ENCODE peak calls at places on chromosomes 7 and 10, in six cellular contexts. T, S, Z, D, I and Q are unnamed samples.

GRCh38 chr7:155935726-155936125 is 123.5 kb upstream of the SHH start:
- DNase-seq in T (no peak), S (no peak), Z (no peak), D (no peak), I (no peak), Q (no peak)

GRCh38 chr7:50226139-50226538 is 78.4 kb upstream of the IKZF1 start:
- DNase-seq in T (no peak), S (no peak), Z (no peak), D (no peak), I (no peak), Q (no peak)

GRCh38 chr10:93600861-93601773 is at the start of gene RBP4:
- DNase-seq in T (peak; percentile 83), S (peak; percentile 55), Z (no peak), D (no peak), I (peak; percentile 64), Q (no peak)

GRCh38 chr7:17991866-17992648 is 35.6 kb downstream of the PRPS1L1 start:
- DNase-seq in T (no peak), S (peak; percentile 36), Z (peak; percentile 76), D (no peak), I (no peak), Q (no peak)

GRCh38 chr7:138875794-138876193 is 77.8 kb upstream of the ATP6V0A4 start:
- DNase-seq in T (no peak), S (no peak), Z (no peak), D (no peak), I (peak; percentile 99), Q (peak; percentile 96)

GRCh38 chr7:141351175-141351574 is 200.0 kb upstream of the AGK start:
- DNase-seq in T (no peak), S (no peak), Z (no peak), D (no peak), I (no peak), Q (no peak)

GRCh38 chr7:98303906-98304305 is 22.4 kb downstream of the BRI3 start:
- DNase-seq in T (no peak), S (no peak), Z (no peak), D (no peak), I (no peak), Q (no peak)

GRCh38 chr10:44466236-44466635 is 81.3 kb upstream of the CXCL12 start:
- DNase-seq in T (no peak), S (no peak), Z (no peak), D (no peak), I (peak; percentile 86), Q (no peak)

GRCh38 chr7:8149222-8149621 is 112.7 kb downstream of the ICA1 start:
- DNase-seq in T (no peak), S (no peak), Z (no peak), D (no peak), I (no peak), Q (no peak)

GRCh38 chr10:68082815-68083395 is 7.8 kb upstream of the HERC4 start:
- DNase-seq in T (no peak), S (no peak), Z (no peak), D (no peak), I (peak; percentile 41), Q (no peak)

GRCh38 chr10:113626809-113627370 is 37.0 kb downstream of the NRAP start:
- DNase-seq in T (no peak), S (no peak), Z (no peak), D (no peak), I (peak; percentile 33), Q (no peak)

GRCh38 chr10:98224509-98224908 is 43.5 kb downstream of the LOXL4 start:
- DNase-seq in T (no peak), S (no peak), Z (no peak), D (no peak), I (peak; percentile 26), Q (no peak)

GRCh38 chr10:104259999-104260774 is 5.5 kb downstream of the GSTO1 start:
- DNase-seq in T (peak; percentile 33), S (no peak), Z (peak; percentile 34), D (no peak), I (peak; percentile 22), Q (no peak)

GRCh38 chr10:79608505-79609375 is 2.0 kb upstream of the SFTPA1 start:
- DNase-seq in T (peak; percentile 26), S (peak; percentile 63), Z (peak; percentile 78), D (peak; percentile 3), I (peak; percentile 3), Q (no peak)

GRCh38 chr7:22591271-22591670 is 91.3 kb upstream of the STEAP1B start:
- DNase-seq in T (no peak), S (no peak), Z (no peak), D (no peak), I (no peak), Q (peak; percentile 32)

GRCh38 chr7:157493776-157494175 is 157.0 kb downstream of the DNAJB6 start:
- DNase-seq in T (no peak), S (no peak), Z (no peak), D (no peak), I (no peak), Q (no peak)

GRCh38 chr10:35420044-35420443 is 83.7 kb downstream of the CCNY start:
- DNase-seq in T (no peak), S (no peak), Z (no peak), D (no peak), I (peak; percentile 46), Q (peak; percentile 35)
- H3K4me3 ChIP-seq in T (no peak overlapping the region), S (no peak overlapping the region), Z (no peak overlapping the region), D (no peak overlapping the region), I (no peak overlapping the region), Q (no peak overlapping the region)

DNA sequence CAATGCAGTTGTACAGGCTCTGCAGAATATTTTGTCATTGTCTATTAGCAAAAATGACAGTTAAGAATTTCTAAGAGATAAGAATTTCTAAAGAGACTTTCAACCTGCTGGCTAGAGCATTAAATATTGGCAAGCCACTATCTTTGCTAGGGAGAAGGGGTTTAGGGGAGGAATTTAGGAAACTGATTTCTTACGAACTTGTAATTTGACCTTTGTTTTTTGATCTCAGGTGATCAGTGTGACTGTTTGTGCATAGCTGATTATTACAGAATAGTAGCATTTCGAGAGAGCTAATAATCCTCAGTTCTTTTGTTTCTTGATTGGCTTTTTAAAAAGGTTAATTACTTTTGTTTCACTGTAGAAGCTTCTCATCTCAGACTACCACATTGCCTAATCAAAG is 68.1 kb downstream of the ST7 start:
- DNase-seq in T (no peak), S (no peak), Z (no peak), D (no peak), I (no peak), Q (no peak)
- H3K4me1 ChIP-seq in T (peaks cover 9% of the 10 kb centered on the region), S (peaks cover 23% of the 10 kb centered on the region), Z (no peaks in the 10 kb centered on the region), D (peaks cover 17% of the 10 kb centered on the region), I (peaks cover 8% of the 10 kb centered on the region), Q (peaks cover 35% of the 10 kb centered on the region)

DNA sequence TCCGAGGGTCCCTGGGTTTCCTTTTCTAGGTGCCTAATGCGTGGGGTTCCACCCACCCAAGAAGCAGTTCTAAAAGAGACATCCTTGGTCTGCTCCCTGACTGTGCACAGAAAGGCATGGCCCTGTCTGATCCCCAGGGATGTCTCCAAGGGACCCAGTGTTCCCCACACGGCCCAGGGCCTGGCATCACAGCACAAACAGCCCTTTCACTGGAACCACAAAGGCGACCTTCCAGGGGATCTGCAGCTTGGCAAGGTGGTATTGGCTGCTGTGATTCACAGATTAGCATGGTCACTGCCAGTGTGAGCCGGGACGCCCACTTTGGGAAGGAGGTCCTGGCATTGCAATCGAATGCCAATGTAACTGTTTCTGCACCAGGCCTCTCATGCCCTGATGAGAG is 6.4 kb downstream of the KCNMA1 start:
- DNase-seq in T (no peak), S (no peak), Z (no peak), D (no peak), I (no peak), Q (no peak)
- H3K4me2 ChIP-seq in T (no peak overlapping the region), S (no peak overlapping the region), Z (no peak overlapping the region), D (no peak overlapping the region), I (no peak overlapping the region), Q (no peak overlapping the region)

GRCh38 chr10:69800665-69801064 is 1.0 kb upstream of the COL13A1 start:
- DNase-seq in T (no peak), S (no peak), Z (no peak), D (no peak), I (no peak), Q (no peak)

GRCh38 chr10:69801434-69802315 is at the start of gene COL13A1:
- DNase-seq in T (peak; percentile 64), S (peak; percentile 93), Z (no peak), D (peak; percentile 74), I (peak; percentile 79), Q (peak; percentile 76)

GRCh38 chr10:69803809-69804208 is 2.1 kb downstream of the COL13A1 start:
- DNase-seq in T (no peak), S (no peak), Z (no peak), D (no peak), I (no peak), Q (no peak)

GRCh38 chr10:69801094-69801433 is 642 bp upstream of the COL13A1 start:
- DNase-seq in T (peak; percentile 80), S (peak; percentile 76), Z (peak; percentile 77), D (peak; percentile 33), I (peak; percentile 54), Q (peak; percentile 61)

GRCh38 chr10:69802424-69803161 is 887 bp downstream of the COL13A1 start:
- DNase-seq in T (peak; percentile 59), S (peak; percentile 82), Z (no peak), D (peak; percentile 57), I (peak; percentile 69), Q (peak; percentile 53)
- H3K4me3 ChIP-seq in T (peak overlapping the region; percentile 72), S (peak overlapping the region; percentile 84), Z (no peak overlapping the region), D (peak overlapping the region; percentile 85), I (peak overlapping the region; percentile 89), Q (peak overlapping the region; percentile 60)

GRCh38 chr7:55556031-55556430 is 16.3 kb downstream of the VOPP1 start:
- DNase-seq in T (no peak), S (no peak), Z (no peak), D (no peak), I (no peak), Q (no peak)

GRCh38 chr7:55555160-55555559 is 17.1 kb downstream of the VOPP1 start:
- DNase-seq in T (no peak), S (no peak), Z (no peak), D (no peak), I (no peak), Q (no peak)

GRCh38 chr7:55558962-55559920 is 13.1 kb downstream of the VOPP1 start:
- DNase-seq in T (no peak), S (no peak), Z (no peak), D (no peak), I (no peak), Q (no peak)

GRCh38 chr7:55556492-55556891 is 15.8 kb downstream of the VOPP1 start:
- DNase-seq in T (no peak), S (no peak), Z (no peak), D (no peak), I (no peak), Q (no peak)

GRCh38 chr7:55557666-55558188 is 14.6 kb downstream of the VOPP1 start:
- DNase-seq in T (no peak), S (no peak), Z (no peak), D (no peak), I (peak; percentile 24), Q (no peak)
- H3K4me1 ChIP-seq in T (no peaks in the 10 kb centered on the region), S (peaks cover 19% of the 10 kb centered on the region), Z (peaks cover 21% of the 10 kb centered on the region), D (peaks cover 20% of the 10 kb centered on the region), I (peaks cover 2% of the 10 kb centered on the region), Q (no peaks in the 10 kb centered on the region)

DNA sequence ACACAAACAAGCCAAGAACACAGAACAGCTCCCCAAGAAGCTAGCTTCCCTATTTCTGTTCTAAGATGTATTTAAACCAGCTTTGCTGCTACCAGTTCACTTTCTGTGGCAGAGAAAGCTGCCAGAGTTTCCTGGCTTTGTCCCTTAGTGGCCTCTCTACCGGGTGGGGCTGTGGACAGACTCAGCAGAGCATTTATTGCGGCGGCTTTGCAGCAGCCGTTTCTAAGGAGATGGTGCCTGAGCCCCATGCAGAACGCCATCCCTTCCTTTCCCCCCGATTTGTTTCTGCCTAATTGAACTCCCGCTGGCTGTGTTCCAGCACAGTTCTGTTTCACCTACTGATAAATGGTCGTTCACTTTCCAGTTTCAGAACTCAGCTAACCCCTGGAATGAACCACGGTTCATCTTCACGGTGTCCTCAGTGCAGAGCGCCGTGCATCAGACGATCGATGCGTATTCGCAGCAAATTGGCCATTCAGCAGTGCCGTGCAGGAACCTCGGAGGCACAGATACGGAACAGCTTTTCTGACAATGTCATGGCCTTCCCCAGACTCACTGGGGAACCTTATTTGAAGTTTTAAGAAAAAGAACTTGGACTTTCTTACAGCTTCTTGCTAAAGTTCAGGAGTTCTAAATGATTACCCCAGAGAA is 33.9 kb upstream of the SFMBT2 start:
- DNase-seq in T (peak; percentile 13), S (peak; percentile 15), Z (no peak), D (no peak), I (no peak), Q (no peak)
- H3K4me2 ChIP-seq in T (no peak overlapping the region), S (no peak overlapping the region), Z (no peak overlapping the region), D (no peak overlapping the region), I (no peak overlapping the region), Q (no peak overlapping the region)